ENCODE peak calls at places on chromosome X, in four cellular contexts. N is HepG2, H is HCT116, T is K562. C is an unnamed sample.
A peak's percentile ranks its signal among the peaks of the same experiment; 100 is the strongest.

GRCh38 chrX:48531359-48531954 is 8.1 kb upstream of the TBC1D25 start:
- DNase-seq in N (no peak), H (no peak), T (peak; percentile 48), C (no peak)

GRCh38 chrX:118823263-118824172 is at the start of gene ZCCHC12:
- DNase-seq in N (peak; percentile 18), H (peak; percentile 27), T (peak; percentile 83), C (no peak)

GRCh38 chrX:132023896-132024386 is 839 bp downstream of the STK26 start:
- DNase-seq in N (no peak), H (no peak), T (peak; percentile 41), C (no peak)

GRCh38 chrX:124086411-124086810 is 124.9 kb downstream of the STAG2 start:
- DNase-seq in N (no peak), H (no peak), T (no peak), C (no peak)

GRCh38 chrX:32987139-32987538 is 224.2 kb downstream of the DMD start:
- DNase-seq in N (no peak), H (no peak), T (no peak), C (no peak)

GRCh38 chrX:16874458-16875095 is 4.4 kb upstream of the RBBP7 start:
- DNase-seq in N (no peak), H (no peak), T (no peak), C (no peak)

GRCh38 chrX:93874554-93874953 is 200.5 kb downstream of the FAM133A start:
- DNase-seq in N (peak; percentile 1), H (no peak), T (peak; percentile 3), C (no peak)

GRCh38 chrX:9327086-9327746 is 137.6 kb upstream of the TBL1X start:
- DNase-seq in N (no peak), H (no peak), T (no peak), C (no peak)

GRCh38 chrX:69136546-69137331 is 28.5 kb downstream of the PJA1 start:
- DNase-seq in N (no peak), H (no peak), T (no peak), C (no peak)

GRCh38 chrX:23884427-23885024 is 23.2 kb downstream of the APOO start:
- DNase-seq in N (peak; percentile 57), H (no peak), T (peak; percentile 70), C (no peak)

GRCh38 chrX:134364711-134365110 is 95.3 kb upstream of the HPRT1 start:
- DNase-seq in N (no peak), H (no peak), T (peak; percentile 8), C (no peak)

GRCh38 chrX:53939127-53939526 is 105.1 kb downstream of the PHF8 start:
- DNase-seq in N (no peak), H (no peak), T (no peak), C (no peak)

GRCh38 chrX:154444001-154444754 is at the start of gene FAM50A:
- DNase-seq in N (no peak), H (no peak), T (peak; percentile 88), C (no peak)

GRCh38 chrX:112644713-112645112 is 35.0 kb downstream of the LHFPL1 start:
- DNase-seq in N (no peak), H (no peak), T (no peak), C (no peak)

GRCh38 chrX:129449141-129449540 is 74.1 kb downstream of the SMARCA1 start:
- DNase-seq in N (no peak), H (no peak), T (no peak), C (no peak)

GRCh38 chrX:129450123-129450522 is 73.2 kb downstream of the SMARCA1 start:
- DNase-seq in N (no peak), H (no peak), T (no peak), C (no peak)

GRCh38 chrX:129452523-129452922 is 70.8 kb downstream of the SMARCA1 start:
- DNase-seq in N (no peak), H (no peak), T (no peak), C (no peak)
- H3K27me3 ChIP-seq in N (no peaks in the 10 kb centered on the region), H (no peaks in the 10 kb centered on the region), T (no peaks in the 10 kb centered on the region), C (no peaks in the 10 kb centered on the region)

GRCh38 chrX:37078434-37078703 is 70.2 kb downstream of the FAM47C start:
- DNase-seq in N (no peak), H (no peak), T (no peak), C (no peak)

GRCh38 chrX:37077646-37078433 is 69.7 kb downstream of the FAM47C start:
- DNase-seq in N (no peak), H (no peak), T (no peak), C (no peak)

GRCh38 chrX:37075892-37076595 is 67.9 kb downstream of the FAM47C start:
- DNase-seq in N (no peak), H (no peak), T (no peak), C (no peak)

GRCh38 chrX:37076983-37077382 is 68.8 kb downstream of the FAM47C start:
- DNase-seq in N (no peak), H (no peak), T (no peak), C (no peak)
- TF ChIP-seq TCF7L2 in N (no peak), H (no peak), T (no peak), C (no peak)

GRCh38 chrX:149497054-149497453 is 8.1 kb downstream of the IDS start:
- DNase-seq in N (no peak), H (no peak), T (no peak), C (no peak)
- H3K36me3 ChIP-seq in N (peaks cover 2% of the 10 kb centered on the region), H (peaks cover 2% of the 10 kb centered on the region), T (peaks cover 11% of the 10 kb centered on the region), C (no peaks in the 10 kb centered on the region)

GRCh38 chrX:43239356-43239755 is 416.7 kb upstream of the MAOA start:
- DNase-seq in N (no peak), H (no peak), T (no peak), C (no peak)
- H3K27me3 ChIP-seq in N (no peaks in the 10 kb centered on the region), H (no peaks in the 10 kb centered on the region), T (no peaks in the 10 kb centered on the region), C (no peaks in the 10 kb centered on the region)

C was measured in Panc1.